ENCODE peak calls at places on chromosome 19, in four cellular contexts. H is lower lobe of right lung; N is CD8-positive, alpha-beta memory T cell; L is thoracic aorta. S is an unnamed sample. For H3K4me1, the result is how much of the 10 kb centered on the place peaks cover.

GRCh38 chr19:58572818-58573657 is at the start of gene MZF1:
- DNase-seq in N (peak), H (peak), L (peak), S (no peak)

GRCh38 chr19:49297403-49297802 is 27.6 kb downstream of the SLC6A16 start:
- DNase-seq in N (no peak), H (no peak), L (no peak), S (no peak)

GRCh38 chr19:21586341-21587116 is 81.1 kb downstream of the ZNF429 start:
- DNase-seq in N (no peak), L (no peak), H (peak), S (peak)

GRCh38 chr19:11692127-11692790 is 46.5 kb downstream of the ZNF823 start:
- DNase-seq in H (no peak), N (no peak), L (no peak), S (no peak)

GRCh38 chr19:5534787-5535586 is 32.8 kb downstream of the TINCR start:
- DNase-seq in N (no peak), L (no peak), H (no peak), S (no peak)

GRCh38 chr19:38402967-38403674 is at the start of gene FAM98C:
- DNase-seq in N (peak), L (peak), H (peak), S (peak)

GRCh38 chr19:32291876-32292275 is 53.5 kb upstream of the ZNF507 start:
- DNase-seq in H (no peak), L (no peak), N (no peak), S (no peak)

GRCh38 chr19:51289635-51290034 is 21.8 kb upstream of the IGLON5 start:
- DNase-seq in H (no peak), N (no peak), L (no peak), S (no peak)

DNA sequence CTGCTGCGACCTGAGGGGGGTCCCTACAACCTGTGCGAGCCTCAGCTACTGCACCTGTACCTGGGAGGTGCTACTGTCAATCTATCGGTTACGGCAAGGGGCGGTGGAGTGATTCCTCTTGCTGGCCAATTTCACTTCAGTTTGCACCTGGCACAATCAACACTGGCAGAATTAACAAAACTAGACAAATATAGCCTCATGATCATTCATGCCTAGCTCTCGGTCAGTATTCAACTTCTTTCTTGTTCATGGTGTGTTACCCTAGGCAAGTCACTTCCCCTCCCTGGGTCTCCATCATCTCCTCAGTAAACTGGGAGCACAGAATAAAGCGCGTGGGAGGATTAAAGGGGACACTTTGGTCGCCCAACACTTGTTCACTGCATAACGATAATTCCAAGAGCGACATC is 621 bp downstream of the HAUS8 start:
- DNase-seq in H (no peak), L (no peak), N (no peak), S (no peak)
- H3K4me1 ChIP-seq in H (under half), L (under half), N (under half), S (under half)

GRCh38 chr19:19074172-19074905 is 10.5 kb downstream of the SLC25A42 start:
- DNase-seq in H (no peak), L (no peak), N (no peak), S (no peak)

GRCh38 chr19:19075126-19075525 is 11.3 kb downstream of the SLC25A42 start:
- DNase-seq in N (no peak), L (no peak), H (no peak), S (no peak)

GRCh38 chr19:19067276-19068072 is 3.7 kb downstream of the SLC25A42 start:
- DNase-seq in H (no peak), L (no peak), N (no peak), S (no peak)

GRCh38 chr19:19068659-19069509 is 5.1 kb downstream of the SLC25A42 start:
- DNase-seq in N (no peak), L (no peak), H (no peak), S (no peak)

DNA sequence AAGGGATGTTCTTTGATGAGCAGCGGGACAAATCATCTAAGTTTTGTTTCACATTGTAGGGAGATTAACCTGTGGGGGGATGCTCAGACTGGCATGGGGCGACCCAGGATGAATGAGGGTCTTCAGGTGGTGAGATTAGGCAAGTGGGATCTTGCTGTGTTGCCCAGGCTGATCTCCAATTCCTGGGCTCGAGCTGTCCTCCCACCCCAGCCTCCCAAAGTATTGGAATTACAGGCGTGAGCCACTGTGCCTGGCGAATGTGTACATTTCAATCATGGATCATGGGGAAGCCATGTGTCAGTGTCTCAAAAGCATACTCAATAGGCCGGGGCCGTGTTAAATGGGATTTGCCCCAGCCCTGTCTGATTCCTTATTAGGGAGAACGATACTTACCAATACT is 8.1 kb downstream of the SLC25A42 start:
- DNase-seq in N (no peak), L (no peak), H (no peak), S (no peak)
- H3K4me1 ChIP-seq in N (under half), L (under half), H (under half), S (under half)

GRCh38 chr19:53517114-53517741 is 20.7 kb upstream of the ZNF331 start:
- DNase-seq in N (no peak), H (no peak), L (no peak), S (no peak)
- H3K4me1 ChIP-seq in N (under half), H (under half), L (under half), S (under half)

GRCh38 chr19:1233361-1233667 is 4.5 kb downstream of the CBARP start:
- DNase-seq in L (no peak), H (peak), N (no peak), S (no peak)
- H3K4me1 ChIP-seq in L (under half), H (under half), N (under half), S (under half)

GRCh38 chr19:3657395-3657769 is 30.8 kb upstream of the CACTIN start:
- DNase-seq in N (no peak), L (no peak), H (no peak), S (no peak)

GRCh38 chr19:3656073-3656746 is 29.6 kb upstream of the CACTIN start:
- DNase-seq in N (no peak), H (no peak), L (no peak), S (no peak)

GRCh38 chr19:3658004-3658822 is 31.6 kb upstream of the CACTIN start:
- DNase-seq in L (no peak), H (no peak), N (no peak), S (no peak)

GRCh38 chr19:3655402-3656072 is 28.9 kb upstream of the CACTIN start:
- DNase-seq in N (no peak), L (no peak), H (no peak), S (no peak)

GRCh38 chr19:3656747-3657394 is 30.3 kb upstream of the CACTIN start:
- DNase-seq in H (no peak), N (no peak), L (no peak), S (no peak)
- H3K4me1 ChIP-seq in H (under half), N (under half), L (under half), S (under half)

GRCh38 chr19:16586477-16586871 is 14.3 kb upstream of the SLC35E1 start:
- DNase-seq in N (no peak), L (no peak), H (no peak), S (no peak)
- H3K4me1 ChIP-seq in N (half or more), L (half or more), H (half or more), S (under half)

GRCh38 chr19:2780284-2780683 is 2.8 kb downstream of the SGTA start:
- DNase-seq in H (no peak), L (no peak), N (no peak), S (no peak)

GRCh38 chr19:2775556-2776430 is 7.3 kb downstream of the SGTA start:
- DNase-seq in H (peak), N (peak), L (no peak), S (no peak)

GRCh38 chr19:2774953-2775555 is 8.0 kb downstream of the SGTA start:
- DNase-seq in L (no peak), N (no peak), H (peak), S (no peak)

GRCh38 chr19:2779121-2779740 is 3.8 kb downstream of the SGTA start:
- DNase-seq in N (no peak), H (no peak), L (no peak), S (no peak)

DNA sequence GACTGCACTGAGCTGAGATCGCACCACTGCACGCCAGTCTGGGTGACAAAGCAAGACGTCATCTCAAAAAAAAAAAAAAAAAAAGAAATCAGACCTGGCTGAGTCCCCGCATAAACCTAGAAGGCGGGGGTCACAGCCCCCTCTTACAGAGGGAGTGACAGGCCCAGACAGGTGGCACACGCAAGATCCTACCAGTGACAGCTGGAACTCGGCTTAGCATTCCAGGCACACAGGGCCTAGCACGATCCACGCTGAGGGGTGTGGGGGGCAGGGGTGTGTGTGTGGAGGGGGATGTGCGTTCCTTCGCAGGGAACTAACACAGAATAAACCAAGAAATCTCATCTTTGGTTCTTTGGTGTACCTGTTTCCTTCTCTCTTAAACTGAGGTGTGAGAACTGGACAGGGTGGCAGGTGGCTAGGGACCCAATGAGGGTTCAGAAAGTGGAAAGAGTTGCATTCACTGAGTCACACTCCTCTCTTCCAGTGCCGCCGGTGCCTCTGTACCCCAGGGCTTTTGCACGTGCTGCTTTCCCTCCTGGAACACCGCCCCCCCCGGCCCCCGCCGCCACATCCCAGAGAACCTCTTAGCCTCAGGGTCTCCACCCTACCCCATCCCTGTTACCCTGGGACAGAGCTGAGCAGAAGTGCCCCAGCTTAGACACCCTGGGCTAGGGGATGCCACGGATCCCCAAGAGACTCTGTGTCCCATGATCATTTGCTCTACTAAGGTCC is 5.0 kb downstream of the SGTA start:
- DNase-seq in H (no peak), N (no peak), L (no peak), S (no peak)
- H3K4me1 ChIP-seq in H (under half), N (under half), L (under half), S (under half)

GRCh38 chr19:47187023-47187655 is 43.9 kb downstream of the BBC3 start:
- DNase-seq in H (no peak), L (no peak), N (no peak), S (no peak)
- H3K4me1 ChIP-seq in H (under half), L (under half), N (half or more), S (under half)

GRCh38 chr19:23901360-23901759 is 13.3 kb upstream of the ZNF726 start:
- DNase-seq in L (no peak), N (no peak), H (no peak), S (no peak)
- H3K4me1 ChIP-seq in L (under half), N (under half), H (under half), S (under half)

GRCh38 chr19:40659116-40659515 is 31.3 kb downstream of the NUMBL start:
- DNase-seq in L (no peak), N (no peak), H (no peak), S (no peak)
- H3K4me1 ChIP-seq in L (under half), N (under half), H (under half), S (under half)

S was measured in PC-9.